ENCODE peak calls at places on chromosomes 16 and 17, in six cellular contexts. V is neuronal stem cell; A is NCI-H748 treated with DMSO at 0.1 percent for 48 hours; R is activated naive CD4-positive, alpha-beta T cell treated with anti-CD3 and anti-CD28 coated beads for 36 hours; L is GM23338; D is NCI-H1092. S is an unnamed sample.

GRCh38 chr16:77374384-77374783 is 60.5 kb downstream of the ADAMTS18 start:
- DNase-seq in V (no peak), A (peak; percentile 80), R (no peak), L (peak; percentile 74), D (no peak), S (peak; percentile 18)

GRCh38 chr17:2602597-2603017 is 9.2 kb downstream of the PAFAH1B1 start:
- DNase-seq in V (no peak), A (peak; percentile 24), R (peak; percentile 19), L (no peak), D (no peak), S (peak; percentile 20)

GRCh38 chr17:78889525-78889924 is 13.5 kb downstream of the CEP295NL start:
- DNase-seq in V (no peak), A (no peak), R (peak; percentile 49), L (no peak), D (no peak), S (no peak)

GRCh38 chr17:57295526-57296023 is 39.3 kb downstream of the MSI2 start:
- DNase-seq in V (no peak), A (peak; percentile 36), R (no peak), L (no peak), D (no peak), S (peak; percentile 25)

GRCh38 chr16:15735610-15736009 is 85.6 kb downstream of the NDE1 start:
- DNase-seq in V (no peak), A (no peak), R (no peak), L (no peak), D (no peak), S (no peak)

GRCh38 chr17:30570596-30571265 is 93.5 kb downstream of the GOSR1 start:
- DNase-seq in V (no peak), A (no peak), R (no peak), L (no peak), D (no peak), S (no peak)

GRCh38 chr16:15899538-15900100 is 11.2 kb upstream of the CEP20 start:
- DNase-seq in V (no peak), A (no peak), R (peak; percentile 59), L (no peak), D (no peak), S (no peak)

GRCh38 chr17:50423553-50424159 is 2.4 kb upstream of the ACSF2 start:
- DNase-seq in V (no peak), A (no peak), R (no peak), L (peak; percentile 32), D (no peak), S (peak; percentile 18)

GRCh38 chr17:62592305-62593099 is 35.0 kb upstream of the MRC2 start:
- DNase-seq in V (no peak), A (no peak), R (no peak), L (no peak), D (no peak), S (no peak)

GRCh38 chr17:16972346-16972745 is 428 bp upstream of the TNFRSF13B start:
- DNase-seq in V (no peak), A (no peak), R (no peak), L (no peak), D (no peak), S (no peak)